ENCODE peak calls at places on chromosomes 16 and 17, in five cellular contexts. One of them, this sample, is unnamed.

GRCh38 chr16:337975-338575 is 14.4 kb downstream of the AXIN1 start:
- DNase-seq in brain microvascular endothelial cell: no peak
- DNase-seq in astrocyte of the cerebellum: no peak
- DNase-seq in activated B cell treated with CpG ODN at 0.5 μM for 24 hours: no peak
- DNase-seq in fibroblast of pulmonary artery: no peak
- DNase-seq in this sample: no peak

GRCh38 chr17:63705657-63706056 is 5.7 kb upstream of the LIMD2 start:
- DNase-seq in fibroblast of pulmonary artery: no peak
- DNase-seq in brain microvascular endothelial cell: no peak
- DNase-seq in astrocyte of the cerebellum: no peak
- DNase-seq in activated B cell treated with CpG ODN at 0.5 μM for 24 hours: no peak
- DNase-seq in this sample: no peak

GRCh38 chr16:65044861-65045260 is 77.0 kb downstream of the CDH11 start:
- DNase-seq in brain microvascular endothelial cell: peak; percentile 81
- DNase-seq in fibroblast of pulmonary artery: peak; percentile 81
- DNase-seq in astrocyte of the cerebellum: peak; percentile 77
- DNase-seq in activated B cell treated with CpG ODN at 0.5 μM for 24 hours: no peak
- DNase-seq in this sample: peak; percentile 67

GRCh38 chr17:28498652-28499365 is 7.3 kb upstream of the FOXN1 start:
- DNase-seq in activated B cell treated with CpG ODN at 0.5 μM for 24 hours: no peak
- DNase-seq in brain microvascular endothelial cell: no peak
- DNase-seq in astrocyte of the cerebellum: no peak
- DNase-seq in fibroblast of pulmonary artery: no peak
- DNase-seq in this sample: no peak

GRCh38 chr16:83934684-83934977 is 18.4 kb upstream of the OSGIN1 start:
- DNase-seq in activated B cell treated with CpG ODN at 0.5 μM for 24 hours: no peak
- DNase-seq in brain microvascular endothelial cell: no peak
- DNase-seq in fibroblast of pulmonary artery: no peak
- DNase-seq in astrocyte of the cerebellum: no peak
- DNase-seq in this sample: no peak

GRCh38 chr16:17227278-17227677 is 243.5 kb downstream of the XYLT1 start:
- DNase-seq in fibroblast of pulmonary artery: no peak
- DNase-seq in activated B cell treated with CpG ODN at 0.5 μM for 24 hours: no peak
- DNase-seq in astrocyte of the cerebellum: no peak
- DNase-seq in brain microvascular endothelial cell: no peak
- DNase-seq in this sample: no peak

GRCh38 chr16:65118866-65119265 is 3.0 kb downstream of the CDH11 start:
- DNase-seq in activated B cell treated with CpG ODN at 0.5 μM for 24 hours: no peak
- DNase-seq in fibroblast of pulmonary artery: no peak
- DNase-seq in astrocyte of the cerebellum: no peak
- DNase-seq in brain microvascular endothelial cell: no peak
- DNase-seq in this sample: peak; percentile 37

GRCh38 chr17:41020346-41020745 is 6.7 kb downstream of the KRTAP1-5 start:
- DNase-seq in fibroblast of pulmonary artery: no peak
- DNase-seq in activated B cell treated with CpG ODN at 0.5 μM for 24 hours: no peak
- DNase-seq in astrocyte of the cerebellum: no peak
- DNase-seq in brain microvascular endothelial cell: no peak
- DNase-seq in this sample: no peak

GRCh38 chr17:3845361-3845753 is 689 bp downstream of the NCBP3 start:
- DNase-seq in astrocyte of the cerebellum: no peak
- DNase-seq in activated B cell treated with CpG ODN at 0.5 μM for 24 hours: peak; percentile 25
- DNase-seq in fibroblast of pulmonary artery: peak; percentile 13
- DNase-seq in brain microvascular endothelial cell: no peak
- DNase-seq in this sample: peak; percentile 15

GRCh38 chr17:79810138-79811027 is 13.5 kb upstream of the CBX8 start:
- DNase-seq in activated B cell treated with CpG ODN at 0.5 μM for 24 hours: no peak
- DNase-seq in brain microvascular endothelial cell: peak; percentile 54
- DNase-seq in astrocyte of the cerebellum: no peak
- DNase-seq in fibroblast of pulmonary artery: peak; percentile 76
- DNase-seq in this sample: peak; percentile 83

GRCh38 chr16:78375055-78375679 is 275.7 kb downstream of the WWOX start:
- DNase-seq in activated B cell treated with CpG ODN at 0.5 μM for 24 hours: no peak
- DNase-seq in fibroblast of pulmonary artery: no peak
- DNase-seq in brain microvascular endothelial cell: no peak
- DNase-seq in astrocyte of the cerebellum: no peak
- DNase-seq in this sample: no peak

GRCh38 chr17:75591722-75592302 is 4.2 kb downstream of the MYO15B start:
- DNase-seq in activated B cell treated with CpG ODN at 0.5 μM for 24 hours: no peak
- DNase-seq in fibroblast of pulmonary artery: no peak
- DNase-seq in astrocyte of the cerebellum: no peak
- DNase-seq in brain microvascular endothelial cell: no peak
- DNase-seq in this sample: no peak

GRCh38 chr16:3259097-3259496 is 2.7 kb upstream of the MEFV start:
- DNase-seq in astrocyte of the cerebellum: no peak
- DNase-seq in brain microvascular endothelial cell: no peak
- DNase-seq in fibroblast of pulmonary artery: peak; percentile 30
- DNase-seq in activated B cell treated with CpG ODN at 0.5 μM for 24 hours: no peak
- DNase-seq in this sample: no peak

GRCh38 chr17:75349589-75349988 is 55.9 kb downstream of the GRB2 start:
- DNase-seq in brain microvascular endothelial cell: no peak
- DNase-seq in activated B cell treated with CpG ODN at 0.5 μM for 24 hours: no peak
- DNase-seq in fibroblast of pulmonary artery: no peak
- DNase-seq in astrocyte of the cerebellum: no peak
- DNase-seq in this sample: no peak

GRCh38 chr16:60203525-60204124 is 1469.5 kb upstream of the GOT2 start:
- DNase-seq in brain microvascular endothelial cell: no peak
- DNase-seq in fibroblast of pulmonary artery: peak; percentile 9
- DNase-seq in activated B cell treated with CpG ODN at 0.5 μM for 24 hours: no peak
- DNase-seq in astrocyte of the cerebellum: peak; percentile 32
- DNase-seq in this sample: peak; percentile 35

GRCh38 chr17:50107790-50108414 is 12.8 kb downstream of the PDK2 start:
- DNase-seq in astrocyte of the cerebellum: no peak
- DNase-seq in activated B cell treated with CpG ODN at 0.5 μM for 24 hours: no peak
- DNase-seq in fibroblast of pulmonary artery: no peak
- DNase-seq in brain microvascular endothelial cell: no peak
- DNase-seq in this sample: peak; percentile 47

GRCh38 chr16:46787909-46788308 is 39.8 kb upstream of the MYLK3 start:
- DNase-seq in activated B cell treated with CpG ODN at 0.5 μM for 24 hours: no peak
- DNase-seq in brain microvascular endothelial cell: no peak
- DNase-seq in astrocyte of the cerebellum: no peak
- DNase-seq in fibroblast of pulmonary artery: no peak
- DNase-seq in this sample: no peak

GRCh38 chr17:39753514-39754160 is 15.9 kb downstream of the GRB7 start:
- DNase-seq in brain microvascular endothelial cell: no peak
- DNase-seq in astrocyte of the cerebellum: no peak
- DNase-seq in fibroblast of pulmonary artery: no peak
- DNase-seq in activated B cell treated with CpG ODN at 0.5 μM for 24 hours: peak; percentile 84
- DNase-seq in this sample: no peak

GRCh38 chr17:64778367-64779290 is 116.5 kb upstream of the SMURF2 start:
- DNase-seq in fibroblast of pulmonary artery: no peak
- DNase-seq in activated B cell treated with CpG ODN at 0.5 μM for 24 hours: peak; percentile 47
- DNase-seq in brain microvascular endothelial cell: no peak
- DNase-seq in astrocyte of the cerebellum: no peak
- DNase-seq in this sample: no peak

GRCh38 chr16:86085795-86086194 is 186.8 kb downstream of the IRF8 start:
- DNase-seq in fibroblast of pulmonary artery: no peak
- DNase-seq in astrocyte of the cerebellum: no peak
- DNase-seq in brain microvascular endothelial cell: no peak
- DNase-seq in activated B cell treated with CpG ODN at 0.5 μM for 24 hours: no peak
- DNase-seq in this sample: no peak

GRCh38 chr16:27285676-27286196 is 17.2 kb upstream of the NSMCE1 start:
- DNase-seq in activated B cell treated with CpG ODN at 0.5 μM for 24 hours: no peak
- DNase-seq in fibroblast of pulmonary artery: peak; percentile 12
- DNase-seq in astrocyte of the cerebellum: no peak
- DNase-seq in brain microvascular endothelial cell: no peak
- DNase-seq in this sample: no peak

GRCh38 chr16:10265770-10266615 is 83.8 kb upstream of the GRIN2A start:
- DNase-seq in brain microvascular endothelial cell: no peak
- DNase-seq in astrocyte of the cerebellum: no peak
- DNase-seq in activated B cell treated with CpG ODN at 0.5 μM for 24 hours: no peak
- DNase-seq in fibroblast of pulmonary artery: no peak
- DNase-seq in this sample: no peak

GRCh38 chr16:17416461-17417221 is 54.1 kb downstream of the XYLT1 start:
- DNase-seq in astrocyte of the cerebellum: no peak
- DNase-seq in fibroblast of pulmonary artery: peak; percentile 9
- DNase-seq in brain microvascular endothelial cell: no peak
- DNase-seq in activated B cell treated with CpG ODN at 0.5 μM for 24 hours: peak; percentile 57
- DNase-seq in this sample: peak; percentile 16

GRCh38 chr17:7587420-7587786 is 2.5 kb downstream of the SOX15 start:
- DNase-seq in astrocyte of the cerebellum: peak; percentile 87
- DNase-seq in activated B cell treated with CpG ODN at 0.5 μM for 24 hours: no peak
- DNase-seq in fibroblast of pulmonary artery: peak; percentile 68
- DNase-seq in brain microvascular endothelial cell: peak; percentile 95
- DNase-seq in this sample: peak; percentile 91

GRCh38 chr17:67613961-67614360 is 103.8 kb upstream of the NOL11 start:
- DNase-seq in fibroblast of pulmonary artery: no peak
- DNase-seq in astrocyte of the cerebellum: no peak
- DNase-seq in brain microvascular endothelial cell: no peak
- DNase-seq in activated B cell treated with CpG ODN at 0.5 μM for 24 hours: no peak
- DNase-seq in this sample: no peak

GRCh38 chr17:29043539-29044165 is 711 bp downstream of the PIPOX start:
- DNase-seq in fibroblast of pulmonary artery: no peak
- DNase-seq in astrocyte of the cerebellum: no peak
- DNase-seq in activated B cell treated with CpG ODN at 0.5 μM for 24 hours: no peak
- DNase-seq in brain microvascular endothelial cell: no peak
- DNase-seq in this sample: no peak

GRCh38 chr17:57612202-57613071 is 132.7 kb downstream of the CCDC182 start:
- DNase-seq in astrocyte of the cerebellum: no peak
- DNase-seq in brain microvascular endothelial cell: no peak
- DNase-seq in activated B cell treated with CpG ODN at 0.5 μM for 24 hours: peak; percentile 6
- DNase-seq in fibroblast of pulmonary artery: no peak
- DNase-seq in this sample: no peak

GRCh38 chr16:56047307-56048234 is 143.7 kb upstream of the GNAO1 start:
- DNase-seq in astrocyte of the cerebellum: no peak
- DNase-seq in fibroblast of pulmonary artery: no peak
- DNase-seq in activated B cell treated with CpG ODN at 0.5 μM for 24 hours: no peak
- DNase-seq in brain microvascular endothelial cell: no peak
- DNase-seq in this sample: no peak

GRCh38 chr16:56038564-56039098 is 152.7 kb upstream of the GNAO1 start:
- DNase-seq in astrocyte of the cerebellum: no peak
- DNase-seq in activated B cell treated with CpG ODN at 0.5 μM for 24 hours: no peak
- DNase-seq in brain microvascular endothelial cell: no peak
- DNase-seq in fibroblast of pulmonary artery: no peak
- DNase-seq in this sample: no peak

GRCh38 chr16:56042416-56042815 is 148.9 kb upstream of the GNAO1 start:
- DNase-seq in astrocyte of the cerebellum: no peak
- DNase-seq in brain microvascular endothelial cell: no peak
- DNase-seq in fibroblast of pulmonary artery: no peak
- DNase-seq in activated B cell treated with CpG ODN at 0.5 μM for 24 hours: no peak
- DNase-seq in this sample: no peak

GRCh38 chr16:56041556-56042140 is 149.6 kb upstream of the GNAO1 start:
- DNase-seq in astrocyte of the cerebellum: no peak
- DNase-seq in activated B cell treated with CpG ODN at 0.5 μM for 24 hours: no peak
- DNase-seq in fibroblast of pulmonary artery: no peak
- DNase-seq in brain microvascular endothelial cell: no peak
- DNase-seq in this sample: no peak
- TF ChIP-seq CTCF in astrocyte of the cerebellum: no peak
- TF ChIP-seq CTCF in activated B cell treated with CpG ODN at 0.5 μM for 24 hours: no peak
- TF ChIP-seq CTCF in fibroblast of pulmonary artery: no peak
- TF ChIP-seq CTCF in brain microvascular endothelial cell: no peak
- TF ChIP-seq CTCF in this sample: no peak

DNA sequence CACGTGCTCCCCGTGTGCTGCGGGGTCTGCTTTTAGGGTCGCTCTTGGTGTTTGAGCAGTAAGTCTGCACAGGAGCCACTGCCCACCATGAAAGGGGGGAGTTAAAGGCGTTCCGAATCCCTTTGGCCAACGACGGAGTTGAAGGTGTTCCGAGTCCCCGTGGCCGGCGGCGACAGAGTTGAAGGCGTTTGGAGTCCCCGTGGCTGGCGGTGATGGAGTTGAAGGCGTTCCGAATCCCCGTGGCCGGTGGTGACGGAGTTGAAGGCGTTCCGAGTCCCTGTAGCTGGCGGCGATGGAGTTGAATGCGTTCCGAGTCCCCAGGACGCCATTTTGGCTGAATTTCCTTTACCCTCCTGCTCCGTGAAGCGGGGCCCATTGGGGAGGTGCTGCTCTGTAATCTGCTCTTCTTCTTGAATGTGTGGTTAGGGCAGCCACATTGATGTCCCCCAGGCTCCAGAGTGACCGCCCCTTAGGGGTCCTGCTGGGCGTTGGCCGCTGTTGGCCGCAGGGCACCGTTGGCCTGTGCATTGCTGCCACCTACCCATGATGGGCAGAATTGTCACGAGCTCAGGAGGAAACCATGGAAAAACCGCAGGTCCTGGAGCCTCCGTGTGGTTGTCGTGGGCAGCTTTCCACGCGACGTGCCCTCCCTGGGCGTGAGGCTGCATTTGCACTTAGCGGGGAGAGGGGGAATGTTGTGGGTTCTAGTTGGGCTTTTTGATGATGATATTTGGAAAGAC is 73.7 kb upstream of the ZNF750 start:
- DNase-seq in brain microvascular endothelial cell: no peak
- DNase-seq in activated B cell treated with CpG ODN at 0.5 μM for 24 hours: no peak
- DNase-seq in fibroblast of pulmonary artery: no peak
- DNase-seq in astrocyte of the cerebellum: no peak
- DNase-seq in this sample: no peak
- TF ChIP-seq CTCF in brain microvascular endothelial cell: peak; percentile 48
- TF ChIP-seq CTCF in activated B cell treated with CpG ODN at 0.5 μM for 24 hours: no peak
- TF ChIP-seq CTCF in fibroblast of pulmonary artery: peak; percentile 5
- TF ChIP-seq CTCF in astrocyte of the cerebellum: peak; percentile 30
- TF ChIP-seq CTCF in this sample: no peak

DNA sequence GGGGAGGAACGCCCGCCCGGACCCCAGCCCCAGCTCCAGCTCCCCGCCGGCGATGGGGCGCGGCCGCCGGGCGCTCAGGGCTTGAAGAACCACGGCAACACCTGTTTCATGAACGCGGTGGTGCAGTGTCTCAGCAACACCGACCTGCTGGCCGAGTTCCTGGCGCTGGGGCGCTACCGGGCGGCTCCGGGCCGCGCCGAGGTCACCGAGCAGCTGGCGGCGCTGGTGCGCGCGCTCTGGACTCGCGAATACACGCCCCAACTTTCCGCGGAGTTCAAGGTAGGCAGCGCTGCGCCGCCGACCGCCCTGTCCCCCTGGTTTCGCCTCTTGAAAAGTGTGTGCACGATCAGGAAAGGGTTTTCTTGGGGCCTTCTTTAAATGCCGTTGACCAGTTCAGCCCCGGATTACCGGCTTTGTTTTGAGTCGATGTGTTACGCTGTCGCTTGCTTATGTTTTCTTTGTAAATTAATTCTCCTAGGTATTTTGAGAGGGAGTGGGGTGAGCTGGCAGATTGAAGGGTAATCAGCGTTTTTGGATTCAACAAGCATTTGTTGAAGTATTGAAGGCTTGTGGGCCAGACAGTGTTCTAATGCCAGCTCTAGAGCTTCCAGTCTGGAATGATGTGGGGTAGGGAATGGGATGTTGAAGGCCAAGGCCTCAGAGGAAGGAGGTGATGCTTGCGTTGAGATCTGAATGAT is 690 bp downstream of the USP43 start:
- DNase-seq in fibroblast of pulmonary artery: no peak
- DNase-seq in activated B cell treated with CpG ODN at 0.5 μM for 24 hours: peak; percentile 19
- DNase-seq in brain microvascular endothelial cell: no peak
- DNase-seq in astrocyte of the cerebellum: no peak
- DNase-seq in this sample: no peak
- TF ChIP-seq CTCF in fibroblast of pulmonary artery: no peak
- TF ChIP-seq CTCF in activated B cell treated with CpG ODN at 0.5 μM for 24 hours: no peak
- TF ChIP-seq CTCF in brain microvascular endothelial cell: no peak
- TF ChIP-seq CTCF in astrocyte of the cerebellum: peak; percentile 19
- TF ChIP-seq CTCF in this sample: no peak

DNA sequence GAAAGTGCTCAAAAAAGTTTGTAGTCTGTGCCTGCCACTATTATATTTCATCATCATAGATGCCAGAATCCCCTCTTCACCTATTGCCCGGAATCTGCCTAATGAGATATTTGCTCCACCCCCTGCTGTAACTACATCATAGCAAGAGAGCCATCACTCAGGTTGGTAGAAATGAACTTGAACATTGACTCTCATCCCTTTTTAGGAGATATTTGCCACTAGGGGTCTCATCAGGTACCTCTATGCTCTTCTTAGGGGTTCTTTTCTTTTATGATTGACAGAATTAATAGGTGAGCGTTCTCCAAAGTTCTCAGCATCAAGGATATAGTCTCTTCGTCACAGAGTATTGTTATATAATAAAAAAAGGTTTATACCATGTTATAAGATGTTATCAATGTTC is 20.0 kb downstream of the ANKS4B start:
- DNase-seq in brain microvascular endothelial cell: no peak
- DNase-seq in fibroblast of pulmonary artery: no peak
- DNase-seq in astrocyte of the cerebellum: no peak
- DNase-seq in activated B cell treated with CpG ODN at 0.5 μM for 24 hours: no peak
- DNase-seq in this sample: no peak
- TF ChIP-seq CTCF in brain microvascular endothelial cell: no peak
- TF ChIP-seq CTCF in fibroblast of pulmonary artery: no peak
- TF ChIP-seq CTCF in astrocyte of the cerebellum: no peak
- TF ChIP-seq CTCF in activated B cell treated with CpG ODN at 0.5 μM for 24 hours: no peak
- TF ChIP-seq CTCF in this sample: no peak

This sample was measured in fibroblast of lung.